ENCODE peak calls at places on chromosome 2, in ten cellular contexts. H, L, V, U, Y, Q, D, N, X and R are unnamed samples.

GRCh38 chr2:169693344-169693743 is 861 bp downstream of the CFAP210 start:
- DNase-seq in V (no peak), Q (no peak), L (no peak), Y (no peak), X (no peak), U (no peak), N (no peak), D (no peak), H (no peak), R (no peak)

GRCh38 chr2:240511351-240512108 is 46.3 kb downstream of the ANKMY1 start:
- DNase-seq in H (no peak), L (no peak), V (no peak), D (no peak), Q (peak; percentile 66), U (no peak), N (no peak), Y (peak; percentile 41), X (no peak), R (no peak)

GRCh38 chr2:25822190-25823117 is 55.8 kb downstream of the ASXL2 start:
- DNase-seq in N (no peak), Y (peak; percentile 80), X (no peak), Q (peak; percentile 83), U (no peak), V (no peak), D (peak; percentile 78), H (peak; percentile 87), L (no peak), R (no peak)

GRCh38 chr2:47867205-47867604 is 39.1 kb downstream of the FBXO11 start:
- DNase-seq in U (no peak), Q (no peak), N (peak; percentile 62), V (no peak), D (no peak), X (peak; percentile 70), Y (no peak), H (no peak), L (no peak), R (peak; percentile 37)

GRCh38 chr2:232891621-232892071 is 21.6 kb downstream of the SNORC start:
- DNase-seq in X (peak; percentile 72), L (no peak), D (peak; percentile 38), H (peak; percentile 36), V (no peak), Q (no peak), N (peak; percentile 53), U (no peak), Y (no peak), R (peak; percentile 28)

GRCh38 chr2:9714630-9715214 is 83.9 kb upstream of the YWHAQ start:
- DNase-seq in H (no peak), L (no peak), X (no peak), D (no peak), U (no peak), V (no peak), Y (no peak), N (no peak), Q (no peak), R (no peak)

GRCh38 chr2:190802133-190802532 is 78.5 kb upstream of the GLS start:
- DNase-seq in D (peak; percentile 58), X (no peak), N (no peak), L (no peak), Q (no peak), V (no peak), H (no peak), Y (no peak), U (peak; percentile 20), R (no peak)

GRCh38 chr2:233059547-233059796 is 670 bp upstream of the INPP5D start:
- DNase-seq in Y (no peak), H (peak; percentile 85), D (no peak), U (no peak), Q (no peak), X (no peak), N (no peak), V (no peak), L (no peak), R (no peak)

GRCh38 chr2:219369447-219369861 is 18.3 kb downstream of the DNPEP start:
- DNase-seq in Q (no peak), D (no peak), U (no peak), N (peak; percentile 56), V (no peak), H (no peak), Y (peak; percentile 86), L (no peak), X (no peak), R (no peak)

GRCh38 chr2:61158356-61158944 is 3.5 kb upstream of the C2orf74 start:
- DNase-seq in V (no peak), D (no peak), Q (no peak), Y (peak; percentile 12), U (no peak), H (no peak), L (peak; percentile 4), N (no peak), X (no peak), R (no peak)

GRCh38 chr2:229856416-229856815 is 65.4 kb downstream of the TRIP12 start:
- DNase-seq in X (no peak), Q (no peak), U (no peak), H (no peak), N (no peak), V (no peak), Y (no peak), D (no peak), L (no peak), R (no peak)

GRCh38 chr2:221571108-221571390 is 1.1 kb downstream of the EPHA4 start:
- DNase-seq in U (no peak), Y (no peak), D (peak; percentile 53), Q (no peak), X (no peak), H (peak; percentile 75), N (no peak), L (no peak), V (no peak), R (no peak)

GRCh38 chr2:70703900-70704549 is 64.0 kb downstream of the ADD2 start:
- DNase-seq in Y (no peak), V (peak; percentile 27), Q (no peak), H (no peak), D (peak; percentile 41), N (peak; percentile 9), L (no peak), U (no peak), X (peak; percentile 74), R (no peak)

GRCh38 chr2:100140582-100140981 is 1.8 kb downstream of the AFF3 start:
- DNase-seq in L (no peak), D (no peak), Q (no peak), N (no peak), Y (no peak), X (no peak), H (no peak), U (no peak), V (no peak), R (no peak)

GRCh38 chr2:110903548-110903947 is 171.2 kb downstream of the ACOXL start:
- DNase-seq in Q (no peak), N (no peak), X (peak; percentile 17), L (no peak), D (no peak), H (no peak), V (no peak), Y (no peak), U (no peak), R (no peak)

GRCh38 chr2:143217512-143218136 is 88.4 kb downstream of the ARHGAP15 start:
- DNase-seq in U (no peak), X (no peak), N (no peak), V (no peak), Q (no peak), Y (no peak), H (no peak), L (no peak), D (no peak), R (no peak)

GRCh38 chr2:187687585-187687984 is 133.3 kb upstream of the TFPI start:
- DNase-seq in Y (no peak), D (no peak), L (no peak), X (no peak), Q (no peak), H (no peak), V (no peak), U (no peak), N (no peak), R (no peak)

GRCh38 chr2:98835831-98836385 is 100.1 kb downstream of the CRACDL start:
- DNase-seq in D (no peak), X (peak; percentile 3), H (no peak), Y (no peak), U (no peak), Q (no peak), N (no peak), L (no peak), V (no peak), R (no peak)

GRCh38 chr2:14567561-14567960 is 65.0 kb upstream of the LRATD1 start:
- DNase-seq in H (no peak), U (no peak), L (no peak), Q (no peak), N (peak; percentile 70), Y (no peak), X (no peak), V (no peak), D (no peak), R (no peak)

GRCh38 chr2:187658952-187659525 is 104.8 kb upstream of the TFPI start:
- DNase-seq in V (no peak), D (no peak), X (peak; percentile 30), Q (no peak), Y (no peak), L (no peak), H (no peak), N (no peak), U (peak; percentile 36), R (peak; percentile 54)

GRCh38 chr2:953975-954686 is 3.5 kb downstream of the SNTG2 start:
- DNase-seq in Y (no peak), D (no peak), Q (no peak), H (peak; percentile 66), V (no peak), U (no peak), X (peak; percentile 61), N (no peak), L (no peak), R (peak; percentile 40)

GRCh38 chr2:207351171-207351570 is 178.6 kb upstream of the CREB1 start:
- DNase-seq in X (no peak), Q (no peak), U (no peak), H (no peak), N (no peak), D (no peak), V (no peak), L (no peak), Y (no peak), R (no peak)

GRCh38 chr2:128304715-128305554 is 13.7 kb downstream of the HS6ST1 start:
- DNase-seq in V (peak; percentile 90), H (peak; percentile 73), Y (peak; percentile 73), U (no peak), L (peak; percentile 3), X (peak; percentile 69), Q (peak; percentile 87), D (no peak), N (peak; percentile 98), R (no peak)

GRCh38 chr2:152166633-152167032 is 8.9 kb downstream of the STAM2 start:
- DNase-seq in Y (no peak), V (no peak), L (peak; percentile 59), D (no peak), Q (no peak), X (peak; percentile 23), H (no peak), U (no peak), N (no peak), R (no peak)

GRCh38 chr2:143856973-143857372 is 662.9 kb downstream of the ZEB2 start:
- DNase-seq in N (peak; percentile 22), U (no peak), X (peak; percentile 14), D (no peak), V (no peak), Y (no peak), L (no peak), H (no peak), Q (no peak), R (no peak)

GRCh38 chr2:173956454-173956853 is 8.7 kb downstream of the SP3 start:
- DNase-seq in Y (no peak), Q (no peak), N (no peak), X (no peak), H (no peak), U (no peak), L (no peak), D (no peak), V (no peak), R (no peak)

GRCh38 chr2:104378853-104379374 is 475.0 kb upstream of the POU3F3 start:
- DNase-seq in N (no peak), Q (no peak), Y (no peak), D (peak; percentile 54), H (no peak), X (peak; percentile 59), U (peak; percentile 18), V (peak; percentile 8), L (peak; percentile 12), R (peak; percentile 47)

GRCh38 chr2:217757108-217757463 is 245.7 kb downstream of the TNS1 start:
- DNase-seq in Y (no peak), V (no peak), H (no peak), L (no peak), D (no peak), N (no peak), Q (no peak), X (no peak), U (no peak), R (no peak)